ENCODE peak calls at places on chromosomes 2 and 18, in seven cellular contexts. U is fibroblast of the aortic adventitia; Q is CD8-positive, alpha-beta T cell; A is mammary epithelial cell; W is pancreas; I is Peyer's patch; Z is fibroblast of mammary gland. T is an unnamed sample.

GRCh38 chr2:110115291-110116032 is at the start of gene MALL:
- DNase-seq in U (peak), Q (no peak), A (peak), W (peak), I (no peak), Z (no peak), T (no peak)

GRCh38 chr2:3242747-3243369 is 134.8 kb downstream of the EIPR1 start:
- DNase-seq in U (peak), Q (peak), A (no peak), W (no peak), I (peak), Z (peak), T (no peak)

GRCh38 chr2:10500601-10501361 is 52.7 kb upstream of the ODC1 start:
- DNase-seq in U (no peak), Q (no peak), A (peak), W (no peak), I (peak), Z (no peak), T (peak)

GRCh38 chr2:53768233-53768542 is 584 bp downstream of the CHAC2 start:
- DNase-seq in U (peak), Q (no peak), A (no peak), W (no peak), I (no peak), Z (peak), T (peak)

GRCh38 chr2:31335921-31336570 is 78.5 kb downstream of the XDH start:
- DNase-seq in U (peak), Q (no peak), A (no peak), W (no peak), I (no peak), Z (peak), T (no peak)

GRCh38 chr2:9811679-9812511 is 31.4 kb upstream of the TAF1B start:
- DNase-seq in U (no peak), Q (no peak), A (no peak), W (peak), I (no peak), Z (no peak), T (peak)

GRCh38 chr2:218398437-218399390 is 954 bp upstream of the CTDSP1 start:
- DNase-seq in U (peak), Q (peak), A (peak), W (peak), I (peak), Z (peak), T (peak)

GRCh38 chr2:54728669-54729120 is 5.2 kb downstream of the EML6 start:
- DNase-seq in U (peak), Q (no peak), A (peak), W (no peak), I (no peak), Z (peak), T (peak)

GRCh38 chr2:228367356-228367755 is 185.9 kb upstream of the SPHKAP start:
- DNase-seq in U (no peak), Q (no peak), A (no peak), W (peak), I (no peak), Z (no peak), T (no peak)

GRCh38 chr18:3500016-3500415 is 50.0 kb downstream of the TGIF1 start:
- DNase-seq in U (peak), Q (no peak), A (no peak), W (no peak), I (no peak), Z (no peak), T (peak)

GRCh38 chr18:50895350-50896045 is 16.6 kb downstream of the ME2 start:
- DNase-seq in U (no peak), Q (no peak), A (no peak), W (no peak), I (no peak), Z (no peak), T (no peak)

GRCh38 chr2:40292291-40292690 is 159.6 kb downstream of the SLC8A1 start:
- DNase-seq in U (no peak), Q (no peak), A (no peak), W (no peak), I (no peak), Z (no peak), T (no peak)

GRCh38 chr2:45802739-45803138 is 151.3 kb downstream of the PRKCE start:
- DNase-seq in U (no peak), Q (no peak), A (no peak), W (no peak), I (no peak), Z (no peak), T (no peak)

GRCh38 chr2:83850071-83850725 is 608.9 kb downstream of the SUCLG1 start:
- DNase-seq in U (no peak), Q (no peak), A (peak), W (no peak), I (no peak), Z (no peak), T (no peak)

GRCh38 chr2:25309402-25309801 is 32.3 kb downstream of the DNMT3A start:
- DNase-seq in U (peak), Q (peak), A (no peak), W (no peak), I (peak), Z (peak), T (no peak)

GRCh38 chr2:114049826-114050225 is 159.9 kb downstream of the ACTR3 start:
- DNase-seq in U (no peak), Q (no peak), A (peak), W (no peak), I (no peak), Z (no peak), T (peak)

GRCh38 chr2:190864375-190864774 is 16.2 kb upstream of the GLS start:
- DNase-seq in U (peak), Q (no peak), A (no peak), W (no peak), I (no peak), Z (no peak), T (no peak)

GRCh38 chr2:107511970-107512789 is 314.5 kb upstream of the RGPD4 start:
- DNase-seq in U (no peak), Q (no peak), A (no peak), W (no peak), I (no peak), Z (no peak), T (no peak)

GRCh38 chr2:51795248-51795888 is 763.4 kb upstream of the NRXN1 start:
- DNase-seq in U (no peak), Q (no peak), A (no peak), W (no peak), I (no peak), Z (no peak), T (no peak)

GRCh38 chr2:26542194-26542455 is 64.2 kb upstream of the OTOF start:
- DNase-seq in U (no peak), Q (no peak), A (no peak), W (peak), I (no peak), Z (no peak), T (no peak)

GRCh38 chr2:9187620-9188214 is 18.9 kb upstream of the ASAP2 start:
- DNase-seq in U (peak), Q (no peak), A (peak), W (no peak), I (no peak), Z (peak), T (peak)

GRCh38 chr18:62625019-62625418 is 90.3 kb upstream of the PHLPP1 start:
- DNase-seq in U (peak), Q (no peak), A (no peak), W (no peak), I (no peak), Z (no peak), T (no peak)

GRCh38 chr2:61214171-61214570 is 52.2 kb downstream of the C2orf74 start:
- DNase-seq in U (no peak), Q (no peak), A (no peak), W (no peak), I (no peak), Z (no peak), T (no peak)

GRCh38 chr2:136116813-136117390 is 1.0 kb downstream of the CXCR4 start:
- DNase-seq in U (no peak), Q (peak), A (peak), W (peak), I (no peak), Z (no peak), T (peak)

GRCh38 chr2:160570386-160570785 is 76.8 kb upstream of the RBMS1 start:
- DNase-seq in U (no peak), Q (no peak), A (no peak), W (no peak), I (no peak), Z (no peak), T (no peak)

GRCh38 chr2:96542357-96542977 is 5.9 kb downstream of the ARID5A start:
- DNase-seq in U (no peak), Q (no peak), A (no peak), W (no peak), I (no peak), Z (no peak), T (no peak)

GRCh38 chr2:231611273-231612198 is 18.9 kb downstream of the TEX44 start:
- DNase-seq in U (peak), Q (peak), A (peak), W (peak), I (no peak), Z (peak), T (peak)

GRCh38 chr2:25784408-25784807 is 93.9 kb downstream of the ASXL2 start:
- DNase-seq in U (no peak), Q (no peak), A (no peak), W (no peak), I (no peak), Z (no peak), T (no peak)

GRCh38 chr2:8409461-8410260 is 272.2 kb upstream of the ID2 start:
- DNase-seq in U (peak), Q (no peak), A (no peak), W (no peak), I (no peak), Z (peak), T (no peak)

GRCh38 chr2:47195149-47195548 is 40.0 kb upstream of the STPG4 start:
- DNase-seq in U (peak), Q (no peak), A (peak), W (no peak), I (no peak), Z (peak), T (peak)

GRCh38 chr2:232863996-232864395 is 6.1 kb upstream of the SNORC start:
- DNase-seq in U (no peak), Q (no peak), A (no peak), W (no peak), I (peak), Z (no peak), T (no peak)

GRCh38 chr2:232865165-232865564 is 4.9 kb upstream of the SNORC start:
- DNase-seq in U (no peak), Q (no peak), A (no peak), W (no peak), I (no peak), Z (no peak), T (peak)

GRCh38 chr2:232859385-232859916 is 10.6 kb upstream of the SNORC start:
- DNase-seq in U (no peak), Q (no peak), A (no peak), W (no peak), I (no peak), Z (no peak), T (no peak)

GRCh38 chr2:232860593-232861241 is 9.3 kb upstream of the SNORC start:
- DNase-seq in U (no peak), Q (no peak), A (peak), W (no peak), I (no peak), Z (no peak), T (peak)

GRCh38 chr2:232861353-232861752 is 8.7 kb upstream of the SNORC start:
- DNase-seq in U (no peak), Q (no peak), A (no peak), W (no peak), I (no peak), Z (no peak), T (no peak)
- TF ChIP-seq CTCF in U (no peak), Q (no peak), A (no peak), W (no peak), I (no peak), Z (no peak), T (no peak)

GRCh38 chr2:176098366-176099158 is 1.0 kb upstream of the HOXD12 start:
- DNase-seq in U (no peak), Q (no peak), A (no peak), W (no peak), I (no peak), Z (no peak), T (no peak)
- H3K4me3 ChIP-seq in U (no peak), Q (no peak), A (no peak), W (no peak), I (no peak), Z (no peak), T (no peak)

GRCh38 chr2:106107509-106108131 is 86.5 kb downstream of the UXS1 start:
- DNase-seq in U (peak), Q (peak), A (peak), W (no peak), I (no peak), Z (peak), T (peak)
- TF ChIP-seq CTCF in U (no peak), Q (no peak), A (no peak), W (no peak), I (no peak), Z (no peak), T (peak)

DNA sequence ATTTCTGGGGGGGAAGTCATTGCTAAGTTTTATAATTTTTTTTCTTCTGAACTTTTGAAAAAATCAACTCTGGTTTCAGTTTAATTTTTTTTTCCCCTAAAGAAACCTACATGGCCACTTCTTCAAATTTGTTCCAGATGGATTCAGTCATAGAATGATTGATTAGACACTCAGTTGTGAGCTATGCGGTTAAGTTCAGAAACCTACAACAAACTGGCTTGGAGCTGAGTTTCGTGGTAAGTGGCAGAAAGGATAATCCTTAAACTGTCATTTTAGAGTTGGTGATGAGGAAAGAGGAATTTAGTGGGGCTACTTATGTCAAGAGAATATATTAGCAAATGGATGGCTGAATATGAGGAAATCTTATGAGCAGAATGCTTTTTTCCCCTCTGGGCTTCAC is 23.7 kb downstream of the EFEMP1 start:
- DNase-seq in U (peak), Q (no peak), A (no peak), W (no peak), I (no peak), Z (peak), T (no peak)
- H3K4me3 ChIP-seq in U (no peak), Q (no peak), A (no peak), W (no peak), I (no peak), Z (no peak), T (no peak)

T was measured in osteoblast.